ENCODE peak calls at places on chromosomes 6 and 20, in five cellular contexts. T is mammary epithelial cell, S is WERI-Rb-1, A is spleen, H is fibroblast of pulmonary artery. G is an unnamed sample.

GRCh38 chr6:56890683-56891429 is 64.1 kb upstream of the BEND6 start:
- DNase-seq in T (peak; percentile 63), S (no peak), A (no peak), H (peak; percentile 91), G (no peak)

GRCh38 chr20:25039697-25040437 is 18.1 kb downstream of the ACSS1 start:
- DNase-seq in T (peak; percentile 42), S (no peak), A (peak; percentile 33), H (peak; percentile 91), G (no peak)

GRCh38 chr20:41029150-41029872 is 689 bp downstream of the TOP1 start:
- DNase-seq in T (no peak), S (no peak), A (peak; percentile 91), H (no peak), G (peak; percentile 44)

GRCh38 chr6:34195726-34196115 is 41.0 kb upstream of the HMGA1 start:
- DNase-seq in T (no peak), S (no peak), A (no peak), H (no peak), G (no peak)

GRCh38 chr6:100339574-100340255 is 125.0 kb downstream of the SIM1 start:
- DNase-seq in T (peak; percentile 32), S (no peak), A (no peak), H (no peak), G (no peak)

GRCh38 chr20:38346247-38346651 is at the start of gene LBP:
- DNase-seq in T (no peak), S (no peak), A (no peak), H (no peak), G (no peak)

GRCh38 chr6:3625161-3625979 is 126.1 kb downstream of the PXDC1 start:
- DNase-seq in T (no peak), S (no peak), A (peak; percentile 54), H (no peak), G (no peak)

GRCh38 chr20:16064991-16065707 is 508.1 kb downstream of the KIF16B start:
- DNase-seq in T (no peak), S (no peak), A (no peak), H (no peak), G (no peak)

GRCh38 chr20:49615401-49616153 is 47.6 kb upstream of the PTGIS start:
- DNase-seq in T (no peak), S (no peak), A (peak; percentile 79), H (no peak), G (peak; percentile 43)

GRCh38 chr20:45470262-45470931 is 844 bp downstream of the WFDC2 start:
- DNase-seq in T (no peak), S (no peak), A (no peak), H (peak; percentile 16), G (peak; percentile 26)

GRCh38 chr6:163825033-163825432 is 410.5 kb downstream of the QKI start:
- DNase-seq in T (no peak), S (no peak), A (no peak), H (no peak), G (no peak)

GRCh38 chr20:62362991-62363919 is 3.9 kb downstream of the LAMA5 start:
- DNase-seq in T (no peak), S (peak; percentile 82), A (no peak), H (no peak), G (peak; percentile 52)

GRCh38 chr6:53441761-53442160 is 93.0 kb upstream of the ELOVL5 start:
- DNase-seq in T (no peak), S (no peak), A (no peak), H (peak; percentile 45), G (no peak)

GRCh38 chr6:122178988-122179387 is 220.5 kb upstream of the HSF2 start:
- DNase-seq in T (no peak), S (no peak), A (no peak), H (no peak), G (no peak)

GRCh38 chr6:89098461-89098860 is 17.9 kb downstream of the PNRC1 start:
- DNase-seq in T (no peak), S (no peak), A (no peak), H (no peak), G (no peak)

GRCh38 chr6:24126586-24127192 is 674 bp downstream of the NRSN1 start:
- DNase-seq in T (peak; percentile 40), S (no peak), A (no peak), H (peak; percentile 62), G (peak; percentile 21)

GRCh38 chr6:111105578-111105977 is 18.3 kb downstream of the SLC16A10 start:
- DNase-seq in T (peak; percentile 71), S (peak; percentile 10), A (no peak), H (peak; percentile 32), G (peak; percentile 79)

GRCh38 chr6:67914419-67914818 is 720.7 kb upstream of the ADGRB3 start:
- DNase-seq in T (no peak), S (no peak), A (no peak), H (peak; percentile 70), G (no peak)

GRCh38 chr6:24743944-24744335 is 25.0 kb upstream of the C6orf62 start:
- DNase-seq in T (no peak), S (no peak), A (no peak), H (no peak), G (no peak)

GRCh38 chr6:34140075-34140474 is 5.8 kb downstream of the GRM4 start:
- DNase-seq in T (no peak), S (no peak), A (no peak), H (no peak), G (no peak)

GRCh38 chr6:137160763-137161162 is 12.7 kb downstream of the IL22RA2 start:
- DNase-seq in T (peak; percentile 55), S (no peak), A (no peak), H (peak; percentile 46), G (no peak)

GRCh38 chr20:35207950-35208611 is 18.4 kb upstream of the MMP24 start:
- DNase-seq in T (peak; percentile 63), S (peak; percentile 90), A (peak; percentile 85), H (peak; percentile 87), G (peak; percentile 87)

GRCh38 chr6:112086744-112087135 is 542 bp downstream of the TUBE1 start:
- DNase-seq in T (peak; percentile 58), S (peak; percentile 8), A (no peak), H (peak; percentile 46), G (no peak)

GRCh38 chr6:121660277-121660676 is 224.8 kb downstream of the GJA1 start:
- DNase-seq in T (no peak), S (no peak), A (no peak), H (no peak), G (no peak)

DNA sequence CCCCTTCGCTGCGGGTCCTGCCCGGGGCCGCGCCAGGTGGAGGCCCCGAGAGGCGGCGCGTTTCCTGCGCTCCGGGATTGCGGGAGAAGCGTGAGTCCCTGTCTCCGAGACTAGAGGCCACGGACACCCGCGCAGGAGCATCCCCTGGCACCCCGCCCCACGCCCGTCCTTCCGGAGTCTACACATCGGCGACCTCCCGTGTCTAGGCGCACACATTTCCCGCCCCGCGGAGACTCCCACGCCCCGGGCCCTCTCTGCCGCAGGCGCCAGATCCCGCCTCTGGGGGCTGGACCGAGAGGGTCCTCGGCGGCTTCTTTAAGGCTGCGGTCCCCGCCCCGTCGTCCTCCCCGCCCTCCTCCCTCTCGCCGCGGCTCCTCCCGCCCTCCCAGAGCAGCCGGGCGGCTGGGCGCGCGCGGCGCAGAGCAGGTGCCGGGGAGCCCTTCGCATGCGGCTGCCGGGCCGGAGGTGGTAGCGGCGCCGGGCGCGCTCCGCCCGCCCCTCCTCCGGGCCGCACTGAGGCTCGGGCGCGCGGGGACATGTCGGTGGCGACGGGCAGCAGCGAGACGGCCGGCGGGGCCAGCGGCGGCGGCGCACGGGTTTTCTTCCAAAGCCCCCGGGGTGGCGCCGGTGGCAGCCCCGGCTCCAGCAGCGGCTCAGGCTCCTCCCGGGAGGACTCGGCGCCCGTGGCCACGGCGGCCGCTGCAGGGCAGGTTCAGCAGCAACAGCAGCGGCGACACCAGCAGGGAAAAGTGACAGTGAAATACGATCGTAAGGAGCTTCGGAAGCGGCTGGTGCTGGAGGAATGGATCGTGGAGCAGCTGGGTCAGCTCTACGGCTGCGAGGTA is at the start of gene PPP1R14C:
- DNase-seq in T (peak; percentile 84), S (peak; percentile 41), A (no peak), H (no peak), G (no peak)
- H3K4me3 ChIP-seq in T (peak within 1 kb of the TSS; percentile 95), S (peak within 1 kb of the TSS; percentile 28), A (peak within 1 kb of the TSS; percentile 46), H (no peak within 1 kb of the TSS), G (no peak within 1 kb of the TSS)

GRCh38 chr20:19361801-19362200 is 149.4 kb downstream of the SLC24A3 start:
- DNase-seq in T (no peak), S (no peak), A (no peak), H (no peak), G (no peak)
- H3K4me3 ChIP-seq in T (no peak overlapping the region), S (no peak overlapping the region), A (no peak overlapping the region), H (no peak overlapping the region), G (no peak overlapping the region)

DNA sequence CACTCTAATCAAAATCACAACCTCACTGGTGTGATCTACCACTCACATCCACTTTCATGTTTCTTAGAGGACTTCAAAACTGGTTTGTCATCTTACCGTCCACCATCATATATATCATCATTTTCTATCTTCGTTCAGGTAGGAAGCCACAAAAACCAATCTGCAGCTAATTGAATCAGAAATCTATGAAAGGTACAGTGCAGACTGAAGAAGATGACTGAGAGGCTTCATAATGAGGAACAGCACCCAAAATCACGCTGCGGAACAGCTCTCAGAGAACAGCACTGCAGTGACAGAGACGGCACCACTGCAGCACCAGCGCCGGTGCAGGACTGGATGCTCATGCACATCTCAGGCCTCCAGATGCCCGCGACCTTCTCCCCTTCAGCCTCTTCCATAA is 13.0 kb downstream of the GMDS start:
- DNase-seq in T (no peak), S (no peak), A (no peak), H (no peak), G (no peak)
- H3K4me3 ChIP-seq in T (no peak overlapping the region), S (no peak overlapping the region), A (no peak overlapping the region), H (no peak overlapping the region), G (no peak overlapping the region)

GRCh38 chr20:26205350-26205749 is 508.7 kb upstream of the ZNF337 start:
- DNase-seq in T (no peak), S (no peak), A (no peak), H (no peak), G (no peak)

GRCh38 chr20:26207237-26207966 is 510.7 kb upstream of the ZNF337 start:
- DNase-seq in T (no peak), S (no peak), A (no peak), H (no peak), G (no peak)

GRCh38 chr20:26209171-26209941 is 512.7 kb upstream of the ZNF337 start:
- DNase-seq in T (peak; percentile 9), S (peak; percentile 6), A (peak; percentile 67), H (no peak), G (no peak)

GRCh38 chr20:26208296-26209091 is 511.8 kb upstream of the ZNF337 start:
- DNase-seq in T (peak; percentile 2), S (peak; percentile 44), A (peak; percentile 73), H (no peak), G (no peak)
- H3K4me3 ChIP-seq in T (no peak overlapping the region), S (peak overlapping the region; percentile 43), A (peak overlapping the region; percentile 29), H (peak overlapping the region; percentile 36), G (no peak overlapping the region)

GRCh38 chr20:2709205-2709981 is 16.8 kb downstream of the EBF4 start:
- DNase-seq in T (no peak), S (no peak), A (no peak), H (no peak), G (no peak)
- H3K4me3 ChIP-seq in T (no peak overlapping the region), S (no peak overlapping the region), A (no peak overlapping the region), H (no peak overlapping the region), G (no peak overlapping the region)

GRCh38 chr20:10004900-10005299 is 29.9 kb upstream of the ANKEF1 start:
- DNase-seq in T (no peak), S (no peak), A (no peak), H (no peak), G (no peak)
- H3K4me3 ChIP-seq in T (no peak overlapping the region), S (no peak overlapping the region), A (no peak overlapping the region), H (no peak overlapping the region), G (no peak overlapping the region)